ENCODE peak calls at places on chromosomes 3 and 15, in ten cellular contexts. Q is astrocyte of the spinal cord, C is mucosa of descending colon, G is colonic mucosa, W is GM12865, U is BE2C, N is lung, L is SK-N-SH, Y is mammary epithelial cell, K is A549. J is an unnamed sample.

GRCh38 chr15:39666671-39667070 is 85.8 kb downstream of the THBS1 start:
- DNase-seq in Q (peak), C (no peak), G (no peak), W (no peak), U (no peak), N (no peak), L (no peak), Y (no peak), K (no peak), J (peak)

GRCh38 chr3:13161021-13161759 is 88.0 kb upstream of the IQSEC1 start:
- DNase-seq in Q (no peak), C (no peak), G (no peak), W (no peak), U (no peak), N (no peak), L (peak), Y (no peak), K (no peak), J (no peak)

GRCh38 chr3:52930748-52931147 is 33.4 kb upstream of the STIMATE start:
- DNase-seq in Q (no peak), C (no peak), G (no peak), W (peak), U (no peak), N (no peak), L (no peak), Y (no peak), K (no peak), J (no peak)

GRCh38 chr3:36258381-36258780 is 121.9 kb upstream of the STAC start:
- DNase-seq in Q (no peak), C (no peak), G (no peak), W (no peak), U (no peak), N (no peak), L (no peak), Y (no peak), K (no peak), J (no peak)

GRCh38 chr15:83475551-83475950 is 28.4 kb downstream of the SH3GL3 start:
- DNase-seq in Q (peak), C (no peak), G (no peak), W (no peak), U (no peak), N (no peak), L (no peak), Y (peak), K (no peak), J (peak)

GRCh38 chr3:51773529-51773928 is 5.5 kb downstream of the IQCF6 start:
- DNase-seq in Q (peak), C (no peak), G (no peak), W (no peak), U (no peak), N (no peak), L (no peak), Y (no peak), K (no peak), J (no peak)

GRCh38 chr15:25684521-25685215 is 178.5 kb downstream of the ATP10A start:
- DNase-seq in Q (peak), C (no peak), G (no peak), W (no peak), U (no peak), N (no peak), L (no peak), Y (no peak), K (no peak), J (no peak)

GRCh38 chr3:53083496-53083895 is 37.6 kb upstream of the SFMBT1 start:
- DNase-seq in Q (peak), C (no peak), G (no peak), W (no peak), U (no peak), N (no peak), L (peak), Y (no peak), K (no peak), J (no peak)

DNA sequence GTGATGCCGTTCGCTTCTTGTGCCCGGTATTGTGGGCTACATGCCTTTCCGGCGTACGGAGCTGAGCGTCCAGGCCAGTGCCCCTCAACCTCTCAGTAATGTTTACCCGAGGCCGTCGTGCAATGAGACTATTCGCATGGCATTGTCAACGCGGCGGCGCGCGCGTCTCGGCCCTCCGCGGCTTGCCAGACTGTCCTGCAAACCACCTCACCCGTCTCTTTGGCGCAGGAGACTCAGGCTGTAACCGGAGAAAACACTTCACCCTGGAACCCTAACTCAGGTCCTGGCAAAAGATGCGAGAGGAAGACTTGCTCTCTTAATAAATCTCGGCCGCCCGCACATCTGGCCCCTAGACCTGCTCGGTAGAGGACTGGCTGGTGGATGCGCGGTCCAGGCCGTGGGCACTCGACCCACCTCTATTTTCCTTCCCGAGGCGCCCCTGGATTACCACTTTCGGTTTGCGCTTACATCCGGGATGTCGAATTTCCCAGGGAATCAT is 71.6 kb upstream of the POLG start:
- DNase-seq in Q (no peak), C (no peak), G (no peak), W (no peak), U (no peak), N (no peak), L (no peak), Y (no peak), K (no peak), J (no peak)
- H3K4me3 ChIP-seq in Q (no peak), C (no peak), G (no peak), W (no peak), U (no peak), N (no peak), L (no peak), Y (peak), K (no peak), J (peak)

GRCh38 chr3:56468184-56469106 is at the start of gene ERC2:
- DNase-seq in Q (peak), C (peak), G (peak), W (no peak), U (peak), N (peak), L (peak), Y (peak), K (peak), J (no peak)
- TF ChIP-seq CTCF in Q (peak), C (no peak), G (no peak), W (no peak), U (peak), N (no peak), L (peak), Y (no peak), K (peak), J (peak)

GRCh38 chr3:100815583-100815982 is 106.3 kb downstream of the TFG start:
- DNase-seq in Q (no peak), C (no peak), G (no peak), W (no peak), U (no peak), N (no peak), L (no peak), Y (no peak), K (no peak), J (no peak)
- H3K4me3 ChIP-seq in Q (no peak), C (no peak), G (no peak), W (no peak), U (no peak), N (no peak), L (no peak), Y (no peak), K (no peak), J (no peak)

GRCh38 chr3:97970131-97970530 is 2.1 kb downstream of the RIOX2 start:
- DNase-seq in Q (no peak), C (no peak), G (no peak), W (no peak), U (no peak), N (no peak), L (no peak), Y (no peak), K (no peak), J (no peak)

GRCh38 chr3:97969541-97969940 is 2.7 kb downstream of the RIOX2 start:
- DNase-seq in Q (no peak), C (no peak), G (no peak), W (no peak), U (no peak), N (no peak), L (no peak), Y (no peak), K (no peak), J (no peak)

GRCh38 chr3:97968376-97968775 is 3.9 kb downstream of the RIOX2 start:
- DNase-seq in Q (no peak), C (no peak), G (no peak), W (no peak), U (no peak), N (no peak), L (no peak), Y (no peak), K (no peak), J (no peak)

GRCh38 chr3:97970929-97971460 is 1.2 kb downstream of the RIOX2 start:
- DNase-seq in Q (no peak), C (no peak), G (no peak), W (peak), U (no peak), N (no peak), L (peak), Y (no peak), K (no peak), J (no peak)

GRCh38 chr3:97967966-97968365 is 4.3 kb downstream of the RIOX2 start:
- DNase-seq in Q (no peak), C (no peak), G (no peak), W (no peak), U (no peak), N (no peak), L (no peak), Y (no peak), K (no peak), J (no peak)
- TF ChIP-seq CTCF in Q (peak), C (no peak), G (no peak), W (no peak), U (peak), N (no peak), L (peak), Y (no peak), K (no peak), J (peak)

GRCh38 chr3:120561251-120562045 is 34.7 kb upstream of the NDUFB4 start:
- DNase-seq in Q (peak), C (peak), G (peak), W (peak), U (peak), N (peak), L (peak), Y (peak), K (peak), J (no peak)

GRCh38 chr3:120557115-120557514 is 39.0 kb upstream of the NDUFB4 start:
- DNase-seq in Q (no peak), C (no peak), G (no peak), W (no peak), U (no peak), N (no peak), L (no peak), Y (no peak), K (no peak), J (no peak)

GRCh38 chr3:120559228-120560061 is 36.7 kb upstream of the NDUFB4 start:
- DNase-seq in Q (peak), C (peak), G (no peak), W (no peak), U (peak), N (no peak), L (no peak), Y (peak), K (peak), J (no peak)

GRCh38 chr3:120560304-120561250 is 35.6 kb upstream of the NDUFB4 start:
- DNase-seq in Q (no peak), C (no peak), G (no peak), W (no peak), U (no peak), N (no peak), L (no peak), Y (no peak), K (no peak), J (no peak)

DNA sequence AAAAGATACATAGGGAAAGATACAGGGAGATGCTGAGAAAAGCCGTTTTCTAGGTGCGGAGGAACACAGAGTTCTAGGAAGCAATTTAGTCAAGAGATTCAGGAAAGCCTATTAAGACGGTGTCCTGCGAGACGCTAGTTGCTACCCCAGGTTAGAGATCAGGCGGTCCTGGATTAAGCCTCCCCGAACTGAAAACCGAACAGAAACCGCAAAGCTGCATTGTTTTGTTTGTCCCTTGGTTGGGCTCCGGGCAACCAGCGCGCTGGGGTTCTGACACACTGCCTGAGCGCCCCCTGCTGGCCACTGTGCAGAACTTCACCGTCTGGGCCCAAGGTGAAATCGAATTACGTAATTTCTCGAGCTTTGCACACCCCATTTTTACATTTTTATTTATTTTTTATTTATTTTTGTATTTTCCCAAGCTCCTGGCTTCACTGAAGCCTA is 37.3 kb upstream of the NDUFB4 start:
- DNase-seq in Q (peak), C (peak), G (peak), W (peak), U (peak), N (peak), L (peak), Y (peak), K (peak), J (no peak)
- H3K4me3 ChIP-seq in Q (peak), C (no peak), G (peak), W (peak), U (peak), N (peak), L (peak), Y (peak), K (peak), J (peak)